ENCODE peak calls at places on chromosome 18, in ten cellular contexts. One of them, this sample, is unnamed.
A peak's percentile ranks its signal among the peaks of the same experiment; 100 is the strongest.

GRCh38 chr18:23938046-23938756 is 76.4 kb upstream of the TTC39C start:
- DNase-seq in neural progenitor cell: no peak
- DNase-seq in RWPE1: no peak
- DNase-seq in endothelial cell: no peak
- DNase-seq in GM13976: peak; percentile 41
- DNase-seq in psoas muscle: no peak
- DNase-seq in fibroblast of the aortic adventitia: no peak
- DNase-seq in cardiac fibroblast: no peak
- DNase-seq in type B pancreatic cell: no peak
- DNase-seq in fibroblast of mammary gland: no peak
- DNase-seq in this sample: no peak

GRCh38 chr18:23573948-23574431 is 12.3 kb downstream of the NPC1 start:
- DNase-seq in cardiac fibroblast: peak; percentile 86
- DNase-seq in endothelial cell: no peak
- DNase-seq in fibroblast of mammary gland: peak; percentile 89
- DNase-seq in fibroblast of the aortic adventitia: peak; percentile 80
- DNase-seq in neural progenitor cell: no peak
- DNase-seq in type B pancreatic cell: no peak
- DNase-seq in RWPE1: peak; percentile 54
- DNase-seq in psoas muscle: peak; percentile 30
- DNase-seq in GM13976: no peak
- DNase-seq in this sample: no peak

GRCh38 chr18:26621161-26622026 is 73.0 kb upstream of the KCTD1 start:
- DNase-seq in psoas muscle: peak; percentile 29
- DNase-seq in fibroblast of the aortic adventitia: peak; percentile 33
- DNase-seq in neural progenitor cell: peak; percentile 72
- DNase-seq in type B pancreatic cell: no peak
- DNase-seq in GM13976: peak; percentile 70
- DNase-seq in cardiac fibroblast: peak; percentile 55
- DNase-seq in endothelial cell: peak; percentile 57
- DNase-seq in RWPE1: peak; percentile 17
- DNase-seq in fibroblast of mammary gland: peak; percentile 37
- DNase-seq in this sample: peak; percentile 51

GRCh38 chr18:9334351-9335254 is at the start of gene TWSG1:
- DNase-seq in type B pancreatic cell: peak; percentile 93
- DNase-seq in fibroblast of mammary gland: peak; percentile 89
- DNase-seq in GM13976: peak; percentile 99
- DNase-seq in fibroblast of the aortic adventitia: peak; percentile 92
- DNase-seq in cardiac fibroblast: peak; percentile 96
- DNase-seq in psoas muscle: peak; percentile 94
- DNase-seq in neural progenitor cell: peak; percentile 98
- DNase-seq in endothelial cell: peak; percentile 95
- DNase-seq in RWPE1: peak; percentile 96
- DNase-seq in this sample: peak; percentile 96

GRCh38 chr18:79399275-79400081 is 3.7 kb downstream of the NFATC1 start:
- DNase-seq in fibroblast of the aortic adventitia: no peak
- DNase-seq in endothelial cell: peak; percentile 38
- DNase-seq in fibroblast of mammary gland: no peak
- DNase-seq in psoas muscle: no peak
- DNase-seq in RWPE1: no peak
- DNase-seq in type B pancreatic cell: no peak
- DNase-seq in GM13976: no peak
- DNase-seq in cardiac fibroblast: no peak
- DNase-seq in neural progenitor cell: no peak
- DNase-seq in this sample: peak; percentile 28

GRCh38 chr18:59570101-59570875 is 126.9 kb downstream of the CCBE1 start:
- DNase-seq in psoas muscle: no peak
- DNase-seq in fibroblast of the aortic adventitia: no peak
- DNase-seq in fibroblast of mammary gland: no peak
- DNase-seq in endothelial cell: no peak
- DNase-seq in cardiac fibroblast: peak; percentile 18
- DNase-seq in RWPE1: no peak
- DNase-seq in neural progenitor cell: peak; percentile 43
- DNase-seq in GM13976: no peak
- DNase-seq in type B pancreatic cell: no peak
- DNase-seq in this sample: peak; percentile 72

GRCh38 chr18:72542993-72543361 is 1.2 kb downstream of the CBLN2 start:
- DNase-seq in type B pancreatic cell: no peak
- DNase-seq in GM13976: peak; percentile 37
- DNase-seq in fibroblast of the aortic adventitia: no peak
- DNase-seq in psoas muscle: no peak
- DNase-seq in endothelial cell: no peak
- DNase-seq in RWPE1: no peak
- DNase-seq in neural progenitor cell: peak; percentile 52
- DNase-seq in fibroblast of mammary gland: no peak
- DNase-seq in cardiac fibroblast: peak; percentile 1
- DNase-seq in this sample: peak; percentile 27

GRCh38 chr18:12287684-12288405 is 20.2 kb upstream of the TUBB6 start:
- DNase-seq in neural progenitor cell: peak; percentile 63
- DNase-seq in cardiac fibroblast: peak; percentile 93
- DNase-seq in RWPE1: peak; percentile 86
- DNase-seq in fibroblast of mammary gland: peak; percentile 92
- DNase-seq in endothelial cell: no peak
- DNase-seq in GM13976: no peak
- DNase-seq in psoas muscle: peak; percentile 83
- DNase-seq in fibroblast of the aortic adventitia: peak; percentile 90
- DNase-seq in type B pancreatic cell: no peak
- DNase-seq in this sample: peak; percentile 41

GRCh38 chr18:9135912-9136314 is 668 bp upstream of the ANKRD12 start:
- DNase-seq in RWPE1: peak; percentile 37
- DNase-seq in cardiac fibroblast: no peak
- DNase-seq in endothelial cell: peak; percentile 27
- DNase-seq in fibroblast of the aortic adventitia: peak; percentile 28
- DNase-seq in neural progenitor cell: peak; percentile 71
- DNase-seq in fibroblast of mammary gland: peak; percentile 37
- DNase-seq in type B pancreatic cell: peak; percentile 74
- DNase-seq in GM13976: no peak
- DNase-seq in psoas muscle: no peak
- DNase-seq in this sample: peak; percentile 29

GRCh38 chr18:57775937-57776336 is 27.2 kb downstream of the ATP8B1 start:
- DNase-seq in psoas muscle: no peak
- DNase-seq in cardiac fibroblast: peak; percentile 64
- DNase-seq in fibroblast of the aortic adventitia: peak; percentile 84
- DNase-seq in fibroblast of mammary gland: peak; percentile 83
- DNase-seq in type B pancreatic cell: no peak
- DNase-seq in neural progenitor cell: no peak
- DNase-seq in GM13976: no peak
- DNase-seq in RWPE1: peak; percentile 66
- DNase-seq in endothelial cell: no peak
- DNase-seq in this sample: no peak

GRCh38 chr18:47953471-47953931 is 23.0 kb upstream of the SMAD2 start:
- DNase-seq in type B pancreatic cell: no peak
- DNase-seq in psoas muscle: peak; percentile 39
- DNase-seq in RWPE1: peak; percentile 8
- DNase-seq in cardiac fibroblast: peak; percentile 79
- DNase-seq in endothelial cell: no peak
- DNase-seq in fibroblast of the aortic adventitia: peak; percentile 80
- DNase-seq in GM13976: peak; percentile 18
- DNase-seq in neural progenitor cell: peak; percentile 68
- DNase-seq in fibroblast of mammary gland: peak; percentile 87
- DNase-seq in this sample: peak; percentile 36

GRCh38 chr18:45940724-45941123 is 26.4 kb downstream of the EPG5 start:
- DNase-seq in GM13976: no peak
- DNase-seq in fibroblast of mammary gland: no peak
- DNase-seq in RWPE1: no peak
- DNase-seq in type B pancreatic cell: no peak
- DNase-seq in endothelial cell: no peak
- DNase-seq in neural progenitor cell: no peak
- DNase-seq in fibroblast of the aortic adventitia: no peak
- DNase-seq in psoas muscle: no peak
- DNase-seq in cardiac fibroblast: peak; percentile 32
- DNase-seq in this sample: no peak

GRCh38 chr18:47758000-47758399 is 172.5 kb downstream of the SMAD2 start:
- DNase-seq in type B pancreatic cell: no peak
- DNase-seq in endothelial cell: no peak
- DNase-seq in RWPE1: no peak
- DNase-seq in fibroblast of the aortic adventitia: no peak
- DNase-seq in cardiac fibroblast: peak; percentile 5
- DNase-seq in psoas muscle: no peak
- DNase-seq in GM13976: no peak
- DNase-seq in neural progenitor cell: peak; percentile 22
- DNase-seq in fibroblast of mammary gland: peak; percentile 5
- DNase-seq in this sample: no peak

GRCh38 chr18:23857756-23858155 is 156.8 kb upstream of the TTC39C start:
- DNase-seq in fibroblast of mammary gland: no peak
- DNase-seq in type B pancreatic cell: no peak
- DNase-seq in psoas muscle: no peak
- DNase-seq in fibroblast of the aortic adventitia: no peak
- DNase-seq in endothelial cell: no peak
- DNase-seq in GM13976: no peak
- DNase-seq in neural progenitor cell: no peak
- DNase-seq in cardiac fibroblast: peak; percentile 74
- DNase-seq in RWPE1: peak; percentile 63
- DNase-seq in this sample: no peak

GRCh38 chr18:79785831-79786230 is 11.9 kb upstream of the KCNG2 start:
- DNase-seq in neural progenitor cell: no peak
- DNase-seq in endothelial cell: no peak
- DNase-seq in fibroblast of the aortic adventitia: no peak
- DNase-seq in fibroblast of mammary gland: no peak
- DNase-seq in psoas muscle: no peak
- DNase-seq in type B pancreatic cell: no peak
- DNase-seq in RWPE1: no peak
- DNase-seq in cardiac fibroblast: no peak
- DNase-seq in GM13976: no peak
- DNase-seq in this sample: no peak

GRCh38 chr18:46156124-46156745 is 52.0 kb downstream of the HAUS1 start:
- DNase-seq in endothelial cell: no peak
- DNase-seq in fibroblast of mammary gland: no peak
- DNase-seq in GM13976: no peak
- DNase-seq in neural progenitor cell: no peak
- DNase-seq in RWPE1: no peak
- DNase-seq in type B pancreatic cell: no peak
- DNase-seq in cardiac fibroblast: no peak
- DNase-seq in psoas muscle: no peak
- DNase-seq in fibroblast of the aortic adventitia: no peak
- DNase-seq in this sample: no peak

DNA sequence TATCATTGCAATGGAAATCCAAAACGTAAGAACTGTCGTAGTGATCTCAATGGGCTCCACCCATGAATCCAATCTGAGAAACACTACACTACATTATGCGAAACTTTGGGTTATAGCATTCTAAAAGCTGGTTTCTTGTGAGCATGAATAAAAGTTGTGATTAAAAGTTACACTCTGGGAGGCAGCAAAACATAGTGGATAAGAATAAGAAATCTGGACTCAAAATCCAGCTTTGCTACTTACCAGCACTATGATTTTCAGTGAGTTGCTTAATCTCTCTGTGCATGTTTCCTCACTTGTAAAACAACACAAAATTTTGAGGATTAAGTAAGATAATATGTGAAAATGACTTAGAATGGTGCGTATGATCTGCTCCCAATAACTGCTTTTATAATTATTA is 25.7 kb upstream of the THOC1 start:
- DNase-seq in RWPE1: no peak
- DNase-seq in cardiac fibroblast: peak; percentile 31
- DNase-seq in psoas muscle: no peak
- DNase-seq in fibroblast of the aortic adventitia: peak; percentile 78
- DNase-seq in endothelial cell: no peak
- DNase-seq in type B pancreatic cell: no peak
- DNase-seq in fibroblast of mammary gland: peak; percentile 52
- DNase-seq in GM13976: no peak
- DNase-seq in neural progenitor cell: no peak
- DNase-seq in this sample: no peak
- TF ChIP-seq CTCF in RWPE1: no peak
- TF ChIP-seq CTCF in cardiac fibroblast: no peak
- TF ChIP-seq CTCF in psoas muscle: no peak
- TF ChIP-seq CTCF in fibroblast of the aortic adventitia: no peak
- TF ChIP-seq CTCF in endothelial cell: no peak
- TF ChIP-seq CTCF in type B pancreatic cell: no peak
- TF ChIP-seq CTCF in fibroblast of mammary gland: peak; percentile 6
- TF ChIP-seq CTCF in GM13976: no peak
- TF ChIP-seq CTCF in neural progenitor cell: no peak
- TF ChIP-seq CTCF in this sample: no peak

GRCh38 chr18:43267818-43268217 is 9.5 kb downstream of the SYT4 start:
- DNase-seq in type B pancreatic cell: no peak
- DNase-seq in cardiac fibroblast: no peak
- DNase-seq in psoas muscle: no peak
- DNase-seq in endothelial cell: no peak
- DNase-seq in neural progenitor cell: no peak
- DNase-seq in RWPE1: no peak
- DNase-seq in fibroblast of mammary gland: no peak
- DNase-seq in GM13976: no peak
- DNase-seq in fibroblast of the aortic adventitia: no peak
- DNase-seq in this sample: no peak

GRCh38 chr18:43265465-43265864 is 11.8 kb downstream of the SYT4 start:
- DNase-seq in psoas muscle: no peak
- DNase-seq in cardiac fibroblast: no peak
- DNase-seq in GM13976: no peak
- DNase-seq in fibroblast of mammary gland: no peak
- DNase-seq in type B pancreatic cell: no peak
- DNase-seq in fibroblast of the aortic adventitia: no peak
- DNase-seq in RWPE1: no peak
- DNase-seq in endothelial cell: no peak
- DNase-seq in neural progenitor cell: no peak
- DNase-seq in this sample: no peak
- TF ChIP-seq CTCF in psoas muscle: no peak
- TF ChIP-seq CTCF in cardiac fibroblast: no peak
- TF ChIP-seq CTCF in GM13976: no peak
- TF ChIP-seq CTCF in fibroblast of mammary gland: no peak
- TF ChIP-seq CTCF in type B pancreatic cell: no peak
- TF ChIP-seq CTCF in fibroblast of the aortic adventitia: no peak
- TF ChIP-seq CTCF in RWPE1: no peak
- TF ChIP-seq CTCF in endothelial cell: no peak
- TF ChIP-seq CTCF in neural progenitor cell: no peak
- TF ChIP-seq CTCF in this sample: no peak

GRCh38 chr18:49944681-49945080 is 131.3 kb upstream of the ACAA2 start:
- DNase-seq in GM13976: no peak
- DNase-seq in neural progenitor cell: no peak
- DNase-seq in fibroblast of the aortic adventitia: peak; percentile 11
- DNase-seq in psoas muscle: peak; percentile 19
- DNase-seq in RWPE1: no peak
- DNase-seq in fibroblast of mammary gland: peak; percentile 17
- DNase-seq in cardiac fibroblast: peak; percentile 9
- DNase-seq in type B pancreatic cell: no peak
- DNase-seq in endothelial cell: no peak
- DNase-seq in this sample: no peak
- TF ChIP-seq CTCF in GM13976: no peak
- TF ChIP-seq CTCF in neural progenitor cell: peak; percentile 6
- TF ChIP-seq CTCF in fibroblast of the aortic adventitia: peak; percentile 18
- TF ChIP-seq CTCF in psoas muscle: peak; percentile 36
- TF ChIP-seq CTCF in RWPE1: no peak
- TF ChIP-seq CTCF in fibroblast of mammary gland: no peak
- TF ChIP-seq CTCF in cardiac fibroblast: no peak
- TF ChIP-seq CTCF in type B pancreatic cell: no peak
- TF ChIP-seq CTCF in endothelial cell: no peak
- TF ChIP-seq CTCF in this sample: no peak

DNA sequence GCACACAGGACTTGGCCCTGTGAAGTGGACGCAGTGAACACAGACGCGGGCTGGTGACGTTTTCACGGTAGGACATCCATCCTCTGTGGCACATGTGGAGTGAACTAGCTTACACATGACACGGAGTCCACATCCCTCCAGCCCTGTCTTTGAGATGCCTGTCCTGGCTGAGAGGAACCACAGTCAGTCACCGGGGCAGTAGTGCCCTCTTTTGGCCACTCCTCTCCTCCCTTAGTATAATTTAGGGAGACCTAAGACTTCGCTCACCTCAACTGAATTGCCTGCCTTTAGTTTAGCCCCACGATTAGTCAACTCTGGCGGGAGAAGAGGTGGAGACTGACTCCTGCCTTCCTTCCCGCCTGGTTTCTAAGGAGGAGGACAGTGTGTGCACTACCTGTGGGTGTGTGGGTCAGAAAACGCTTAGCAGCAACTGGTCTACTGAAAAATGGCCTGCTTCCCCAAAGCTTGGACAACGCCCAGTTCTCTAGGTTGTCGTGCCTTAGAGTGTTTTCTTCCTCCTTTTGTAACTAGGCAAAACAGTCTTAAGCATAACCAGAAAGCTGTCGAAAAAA is 70.6 kb downstream of the MBP start:
- DNase-seq in type B pancreatic cell: no peak
- DNase-seq in GM13976: no peak
- DNase-seq in fibroblast of mammary gland: no peak
- DNase-seq in endothelial cell: no peak
- DNase-seq in neural progenitor cell: peak; percentile 57
- DNase-seq in RWPE1: no peak
- DNase-seq in psoas muscle: no peak
- DNase-seq in cardiac fibroblast: no peak
- DNase-seq in fibroblast of the aortic adventitia: no peak
- DNase-seq in this sample: no peak
- TF ChIP-seq CTCF in type B pancreatic cell: no peak
- TF ChIP-seq CTCF in GM13976: peak; percentile 16
- TF ChIP-seq CTCF in fibroblast of mammary gland: no peak
- TF ChIP-seq CTCF in endothelial cell: no peak
- TF ChIP-seq CTCF in neural progenitor cell: peak; percentile 59
- TF ChIP-seq CTCF in RWPE1: no peak
- TF ChIP-seq CTCF in psoas muscle: no peak
- TF ChIP-seq CTCF in cardiac fibroblast: no peak
- TF ChIP-seq CTCF in fibroblast of the aortic adventitia: no peak
- TF ChIP-seq CTCF in this sample: no peak

This sample was measured in glutamatergic neuron.